ENCODE peak calls at places on chromosomes 12 and 14, in six cellular contexts. G is bronchial epithelial cell, N is GM20000, T is body of pancreas, B is OCI-LY7, K is kidney epithelial cell. C is an unnamed sample.

GRCh38 chr14:100709252-100709955 is 17.3 kb upstream of the DLK1 start:
- DNase-seq in K (no peak), T (peak), N (peak), G (no peak), B (no peak), C (no peak)

GRCh38 chr12:8709124-8709830 is 11.5 kb downstream of the RIMKLB start:
- DNase-seq in T (no peak), K (no peak), N (no peak), B (no peak), G (peak), C (no peak)

GRCh38 chr14:48703728-48704467 is 882.3 kb downstream of the RPS29 start:
- DNase-seq in K (no peak), T (no peak), N (no peak), G (no peak), B (no peak), C (no peak)

GRCh38 chr14:57390806-57391562 is 598 bp downstream of the NAA30 start:
- DNase-seq in T (peak), B (peak), G (no peak), K (no peak), N (peak), C (no peak)

GRCh38 chr12:62859203-62859799 is 75.6 kb downstream of the PPM1H start:
- DNase-seq in K (no peak), N (no peak), G (no peak), B (no peak), T (no peak), C (no peak)

GRCh38 chr12:111715242-111715641 is 29.4 kb downstream of the ACAD10 start:
- DNase-seq in B (no peak), G (no peak), N (no peak), T (peak), K (no peak), C (no peak)

GRCh38 chr14:94654071-94654974 is 42.1 kb downstream of the SERPINA3 start:
- DNase-seq in N (no peak), G (no peak), K (no peak), B (no peak), T (peak), C (no peak)

GRCh38 chr14:58332514-58332913 is 34.2 kb downstream of the ARID4A start:
- DNase-seq in G (no peak), B (no peak), T (no peak), K (no peak), N (no peak), C (no peak)

GRCh38 chr12:2845280-2845679 is 10.4 kb upstream of the NRIP2 start:
- DNase-seq in N (no peak), B (no peak), T (no peak), K (no peak), G (no peak), C (no peak)

GRCh38 chr12:23888396-23889068 is 60.9 kb downstream of the SOX5 start:
- DNase-seq in G (no peak), N (no peak), K (no peak), B (no peak), T (no peak), C (peak)

GRCh38 chr14:31568671-31569070 is 7.5 kb downstream of the NUBPL start:
- DNase-seq in B (no peak), K (no peak), G (peak), T (no peak), N (no peak), C (no peak)
- TF ChIP-seq CTCF in B (no peak), K (no peak), G (no peak), T (no peak), N (no peak), C (no peak)

GRCh38 chr14:104883681-104884361 is 18.8 kb downstream of the CEP170B start:
- DNase-seq in G (no peak), B (no peak), T (peak), K (no peak), N (no peak), C (no peak)

GRCh38 chr14:104882325-104882973 is 17.4 kb downstream of the CEP170B start:
- DNase-seq in N (no peak), K (no peak), G (peak), T (peak), B (peak), C (no peak)

GRCh38 chr14:104885031-104885972 is 20.2 kb downstream of the CEP170B start:
- DNase-seq in B (no peak), T (peak), K (no peak), N (no peak), G (no peak), C (no peak)

GRCh38 chr14:104881369-104881979 is 16.4 kb downstream of the CEP170B start:
- DNase-seq in K (no peak), N (no peak), T (peak), G (no peak), B (no peak), C (no peak)

GRCh38 chr14:104882991-104883660 is 18.1 kb downstream of the CEP170B start:
- DNase-seq in N (no peak), T (peak), G (no peak), B (no peak), K (no peak), C (no peak)
- TF ChIP-seq CTCF in N (no peak), T (no peak), G (no peak), B (no peak), K (no peak), C (no peak)

GRCh38 chr12:73629893-73630872 is 907.5 kb upstream of the ATXN7L3B start:
- DNase-seq in K (no peak), N (no peak), G (no peak), T (no peak), B (no peak), C (no peak)
- TF ChIP-seq CTCF in K (no peak), N (no peak), G (no peak), T (no peak), B (no peak), C (peak)

GRCh38 chr12:57173089-57173488 is 25.7 kb upstream of the LRP1-AS start:
- DNase-seq in K (no peak), G (no peak), N (peak), B (peak), T (peak), C (no peak)
- TF ChIP-seq CTCF in K (peak), G (peak), N (peak), B (peak), T (peak), C (peak)

DNA sequence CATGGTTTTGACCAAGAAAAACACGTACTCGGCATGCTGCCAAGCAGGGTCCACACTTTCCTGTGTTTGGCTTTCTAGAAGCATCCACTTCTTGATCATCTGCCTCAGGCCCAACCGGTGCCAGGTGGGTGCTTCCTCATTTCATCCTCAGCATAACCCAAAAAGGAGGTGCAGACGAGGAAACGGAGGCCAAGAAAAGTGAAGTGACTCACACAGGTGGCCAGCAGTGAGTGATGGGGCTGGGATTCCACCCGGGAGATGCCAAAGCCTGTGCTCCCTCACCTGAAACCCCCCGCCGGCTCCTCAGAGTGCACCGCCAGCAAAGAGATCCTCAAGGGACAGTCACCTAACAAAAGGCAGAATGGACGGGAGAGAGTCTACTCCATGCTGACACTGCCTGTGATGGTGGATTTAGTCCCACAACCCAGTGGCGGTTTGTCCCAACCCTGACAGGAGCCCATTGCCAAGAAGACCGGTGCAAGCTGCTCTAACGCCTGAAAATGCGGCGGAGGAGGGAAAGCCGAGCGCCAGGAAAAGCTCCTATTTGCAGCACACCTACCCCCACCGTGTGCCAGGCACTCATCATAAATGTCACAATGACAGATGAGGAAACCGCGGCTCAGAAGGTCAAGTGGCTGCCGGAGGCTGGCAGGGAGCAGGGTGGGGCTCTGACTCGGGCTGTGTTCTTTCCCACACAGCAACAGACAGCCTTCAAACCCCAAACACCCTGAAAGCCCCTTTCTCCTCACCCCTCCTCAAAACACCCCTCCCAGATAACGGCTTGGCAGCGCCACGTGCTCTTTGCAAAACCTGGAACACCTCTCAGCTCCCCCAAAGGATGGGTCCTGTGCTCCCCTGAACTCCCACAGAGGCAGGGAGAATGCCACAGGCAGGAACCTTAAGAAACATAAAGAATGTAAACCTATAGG is 18.8 kb downstream of the BCL11B start:
- DNase-seq in G (no peak), B (no peak), N (no peak), K (no peak), T (no peak), C (no peak)
- TF ChIP-seq CTCF in G (no peak), B (no peak), N (no peak), K (no peak), T (no peak), C (no peak)

DNA sequence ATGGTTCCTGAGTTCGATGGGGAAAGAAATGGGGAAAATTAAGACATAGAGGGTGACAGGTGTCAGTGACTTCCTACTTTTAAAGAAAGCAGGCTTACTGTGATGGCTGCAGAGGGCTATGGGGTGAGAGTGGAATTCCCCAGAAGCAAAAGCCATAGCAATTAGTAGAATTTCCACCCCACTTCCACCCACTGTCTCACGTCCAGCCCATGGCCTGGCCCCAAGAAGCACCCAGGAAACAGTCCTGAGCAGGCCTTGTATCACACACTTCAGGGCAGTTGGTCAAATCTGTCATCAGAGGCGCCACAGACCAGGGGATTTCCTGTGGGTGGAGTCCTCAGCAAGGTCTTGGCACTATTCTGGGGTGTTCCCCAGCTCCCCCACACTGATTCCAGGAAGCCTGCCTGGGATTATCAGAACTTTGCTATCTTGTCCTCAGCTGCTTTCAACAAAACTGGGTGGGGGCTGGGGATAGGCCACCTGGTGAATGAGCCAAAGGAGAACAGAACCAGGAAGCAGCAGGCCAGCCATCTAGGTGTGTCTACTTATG is 120.1 kb upstream of the CCND2 start:
- DNase-seq in G (no peak), T (no peak), B (peak), N (peak), K (no peak), C (no peak)
- TF ChIP-seq CTCF in G (no peak), T (no peak), B (no peak), N (no peak), K (no peak), C (no peak)

GRCh38 chr12:102374190-102374589 is 106.2 kb downstream of the IGF1 start:
- DNase-seq in B (no peak), N (no peak), K (no peak), G (no peak), T (no peak), C (no peak)
- TF ChIP-seq CTCF in B (no peak), N (no peak), K (no peak), G (no peak), T (no peak), C (no peak)

GRCh38 chr12:114403044-114403689 is 2.8 kb downstream of the TBX5 start:
- DNase-seq in K (no peak), G (no peak), T (no peak), B (no peak), N (no peak), C (no peak)
- TF ChIP-seq CTCF in K (no peak), G (no peak), T (no peak), B (no peak), N (no peak), C (no peak)

GRCh38 chr14:87005336-87005735 is 987.6 kb downstream of the GALC start:
- DNase-seq in T (no peak), K (no peak), G (no peak), B (no peak), N (no peak), C (no peak)

GRCh38 chr14:86999076-86999475 is 993.9 kb downstream of the GALC start:
- DNase-seq in N (no peak), G (no peak), T (no peak), B (no peak), K (no peak), C (no peak)

GRCh38 chr14:87001333-87001732 is 991.6 kb downstream of the GALC start:
- DNase-seq in K (no peak), T (no peak), B (no peak), G (no peak), N (no peak), C (no peak)

GRCh38 chr14:87000071-87000470 is 992.9 kb downstream of the GALC start:
- DNase-seq in N (no peak), B (no peak), K (no peak), T (no peak), G (no peak), C (no peak)

GRCh38 chr14:87002831-87003230 is 990.2 kb downstream of the GALC start:
- DNase-seq in K (no peak), N (no peak), G (no peak), T (no peak), B (no peak), C (no peak)
- TF ChIP-seq CTCF in K (no peak), N (no peak), G (no peak), T (no peak), B (no peak), C (peak)